ENCODE peak calls at places on chromosomes 5 and 9, in eight cellular contexts. F is ovary, B is LoVo, S is NCI-H1694, Y is NCI-H2029 treated with DMSO at 0.1 percent for 48 hours, V is NCI-H774, H is T-helper 1 cell, I is fibroblast of pulmonary artery. J is an unnamed sample.

GRCh38 chr5:125227333-125228075 is 481.1 kb upstream of the ZNF608 start:
- DNase-seq in B (peak), F (no peak), V (no peak), Y (no peak), H (no peak), I (peak), S (peak), J (no peak)

GRCh38 chr9:85960688-85961093 is 19.7 kb downstream of the NAA35 start:
- DNase-seq in I (peak), S (no peak), H (no peak), V (peak), F (no peak), Y (peak), B (no peak), J (no peak)

GRCh38 chr5:149580808-149581191 is 498 bp upstream of the ARHGEF37 start:
- DNase-seq in Y (no peak), S (no peak), I (no peak), H (no peak), B (no peak), V (no peak), F (no peak), J (no peak)

GRCh38 chr5:1468247-1468612 is 23.0 kb upstream of the SLC6A3 start:
- DNase-seq in B (no peak), Y (no peak), V (no peak), F (peak), H (no peak), I (peak), S (peak), J (peak)

GRCh38 chr5:14187157-14187556 is 44.0 kb downstream of the TRIO start:
- DNase-seq in Y (no peak), I (no peak), F (no peak), V (no peak), B (no peak), S (no peak), H (no peak), J (no peak)

GRCh38 chr5:159051431-159052281 is 48.1 kb downstream of the EBF1 start:
- DNase-seq in F (peak), B (no peak), Y (no peak), I (peak), V (peak), S (no peak), H (no peak), J (no peak)

GRCh38 chr5:178644826-178645545 is 18.1 kb upstream of the CLK4 start:
- DNase-seq in V (no peak), Y (no peak), F (no peak), I (peak), S (no peak), B (no peak), H (no peak), J (no peak)

GRCh38 chr9:100281069-100281468 is 71.7 kb downstream of the TEX10 start:
- DNase-seq in H (no peak), S (no peak), B (no peak), V (no peak), Y (no peak), F (no peak), I (no peak), J (no peak)

GRCh38 chr9:109880276-109881169 is 100.5 kb downstream of the PALM2AKAP2 start:
- DNase-seq in B (peak), V (no peak), H (no peak), Y (no peak), F (no peak), S (peak), I (peak), J (no peak)

GRCh38 chr5:81838307-81838906 is 87.5 kb upstream of the SSBP2 start:
- DNase-seq in Y (no peak), H (no peak), S (no peak), B (peak), V (no peak), F (no peak), I (peak), J (peak)

GRCh38 chr9:79611091-79611614 is 39.4 kb downstream of the TLE4 start:
- DNase-seq in F (no peak), H (no peak), Y (no peak), B (peak), S (no peak), I (peak), V (no peak), J (no peak)

GRCh38 chr5:133261993-133262392 is 210.2 kb downstream of the HSPA4 start:
- DNase-seq in V (no peak), B (no peak), I (no peak), H (no peak), S (no peak), F (no peak), Y (no peak), J (no peak)

GRCh38 chr9:117929873-117930272 is 225.7 kb downstream of the TLR4 start:
- DNase-seq in B (no peak), H (no peak), F (no peak), Y (peak), V (no peak), S (no peak), I (no peak), J (no peak)

GRCh38 chr9:136937186-136938001 is 7.1 kb downstream of the FBXW5 start:
- DNase-seq in V (no peak), S (no peak), H (no peak), F (no peak), Y (no peak), B (no peak), I (no peak), J (peak)

GRCh38 chr5:151202381-151203139 is 21.3 kb downstream of the CCDC69 start:
- DNase-seq in H (no peak), F (no peak), I (peak), Y (no peak), S (no peak), B (peak), V (no peak), J (peak)

GRCh38 chr5:156479864-156480263 is 152.9 kb downstream of the SGCD start:
- DNase-seq in S (peak), F (no peak), B (peak), I (peak), H (no peak), Y (no peak), V (no peak), J (no peak)

GRCh38 chr9:79711874-79712273 is 140.1 kb downstream of the TLE4 start:
- DNase-seq in F (no peak), I (no peak), Y (no peak), H (no peak), V (no peak), S (no peak), B (no peak), J (no peak)

GRCh38 chr5:22500521-22500920 is 352.6 kb downstream of the CDH12 start:
- DNase-seq in V (no peak), B (no peak), F (no peak), S (no peak), I (no peak), Y (no peak), H (no peak), J (no peak)

GRCh38 chr5:33781286-33781685 is 110.5 kb downstream of the ADAMTS12 start:
- DNase-seq in F (no peak), V (no peak), I (peak), H (no peak), Y (no peak), B (no peak), S (no peak), J (no peak)

GRCh38 chr5:96661101-96661840 is 905 bp upstream of the CAST start:
- DNase-seq in S (no peak), V (peak), Y (no peak), I (peak), B (no peak), H (peak), F (no peak), J (peak)

GRCh38 chr9:86434039-86434726 is 80.0 kb upstream of the TUT7 start:
- DNase-seq in F (peak), H (no peak), V (peak), S (peak), B (peak), I (peak), Y (peak), J (no peak)

GRCh38 chr5:111461261-111461671 is 51.1 kb downstream of the STARD4 start:
- DNase-seq in V (peak), Y (no peak), I (peak), F (no peak), B (no peak), S (peak), H (no peak), J (no peak)

GRCh38 chr5:175575301-175575700 is 82.6 kb upstream of the HRH2 start:
- DNase-seq in B (no peak), F (no peak), V (no peak), S (no peak), I (no peak), H (no peak), Y (no peak), J (no peak)

GRCh38 chr5:126973193-126973592 is 57.2 kb downstream of the MARCHF3 start:
- DNase-seq in F (no peak), S (no peak), Y (peak), V (no peak), I (no peak), H (no peak), B (no peak), J (no peak)

GRCh38 chr9:36939655-36940578 is 94.2 kb downstream of the PAX5 start:
- DNase-seq in H (no peak), I (no peak), F (no peak), Y (no peak), S (no peak), B (no peak), V (no peak), J (no peak)

GRCh38 chr5:14600846-14601245 is 19.3 kb downstream of the OTULINL start:
- DNase-seq in H (no peak), B (no peak), V (no peak), F (no peak), Y (no peak), S (peak), I (no peak), J (no peak)

GRCh38 chr5:36402512-36402906 is 100.8 kb upstream of the RANBP3L start:
- DNase-seq in F (no peak), B (no peak), Y (no peak), V (no peak), H (no peak), I (no peak), S (no peak), J (no peak)

GRCh38 chr5:117803533-117803932 is 1184.8 kb downstream of the DTWD2 start:
- DNase-seq in H (no peak), I (peak), F (no peak), V (no peak), Y (no peak), S (no peak), B (no peak), J (no peak)

GRCh38 chr5:149284501-149284900 is 12.8 kb downstream of the AFAP1L1 start:
- DNase-seq in F (no peak), Y (no peak), B (no peak), S (no peak), H (no peak), I (peak), V (no peak), J (no peak)

J was measured in CD8-positive, alpha-beta memory T cell.